ENCODE peak calls at places on chromosomes 2 and 18, in ten cellular contexts. One of them, this sample, is unnamed.

GRCh38 chr2:234279646-234280045 is 217.2 kb downstream of the ARL4C start:
- DNase-seq in posterior vena cava: no peak
- DNase-seq in ureter: no peak
- DNase-seq in AG04450: no peak
- DNase-seq in HEK293T: no peak
- DNase-seq in RWPE1: no peak
- DNase-seq in HS-5: no peak
- DNase-seq in psoas muscle: no peak
- DNase-seq in HCEC 1CT: no peak
- DNase-seq in mucosa of descending colon: no peak
- DNase-seq in this sample: no peak

GRCh38 chr2:24382363-24383021 is 22.2 kb upstream of the ITSN2 start:
- DNase-seq in psoas muscle: peak
- DNase-seq in HEK293T: peak
- DNase-seq in mucosa of descending colon: peak
- DNase-seq in posterior vena cava: no peak
- DNase-seq in HCEC 1CT: peak
- DNase-seq in RWPE1: peak
- DNase-seq in AG04450: peak
- DNase-seq in ureter: peak
- DNase-seq in HS-5: no peak
- DNase-seq in this sample: peak

GRCh38 chr2:48105848-48106247 is 199.6 kb upstream of the FBXO11 start:
- DNase-seq in HEK293T: no peak
- DNase-seq in posterior vena cava: no peak
- DNase-seq in HS-5: no peak
- DNase-seq in RWPE1: no peak
- DNase-seq in mucosa of descending colon: no peak
- DNase-seq in psoas muscle: no peak
- DNase-seq in ureter: no peak
- DNase-seq in AG04450: no peak
- DNase-seq in HCEC 1CT: no peak
- DNase-seq in this sample: no peak

GRCh38 chr18:45852631-45853030 is 27.2 kb downstream of the SIGLEC15 start:
- DNase-seq in AG04450: no peak
- DNase-seq in HCEC 1CT: no peak
- DNase-seq in psoas muscle: no peak
- DNase-seq in ureter: no peak
- DNase-seq in RWPE1: no peak
- DNase-seq in HS-5: no peak
- DNase-seq in mucosa of descending colon: no peak
- DNase-seq in posterior vena cava: no peak
- DNase-seq in HEK293T: no peak
- DNase-seq in this sample: no peak

GRCh38 chr2:218387369-218388194 is 5.5 kb downstream of the SLC11A1 start:
- DNase-seq in posterior vena cava: no peak
- DNase-seq in HS-5: no peak
- DNase-seq in mucosa of descending colon: peak
- DNase-seq in ureter: peak
- DNase-seq in HEK293T: peak
- DNase-seq in HCEC 1CT: peak
- DNase-seq in RWPE1: no peak
- DNase-seq in psoas muscle: peak
- DNase-seq in AG04450: peak
- DNase-seq in this sample: peak

GRCh38 chr2:203722411-203722810 is 16.0 kb downstream of the CD28 start:
- DNase-seq in mucosa of descending colon: no peak
- DNase-seq in HEK293T: no peak
- DNase-seq in HS-5: peak
- DNase-seq in RWPE1: no peak
- DNase-seq in psoas muscle: no peak
- DNase-seq in HCEC 1CT: peak
- DNase-seq in AG04450: no peak
- DNase-seq in posterior vena cava: no peak
- DNase-seq in ureter: no peak
- DNase-seq in this sample: no peak

GRCh38 chr2:197077336-197077735 is 150.8 kb upstream of the PGAP1 start:
- DNase-seq in ureter: no peak
- DNase-seq in AG04450: no peak
- DNase-seq in HS-5: no peak
- DNase-seq in HEK293T: no peak
- DNase-seq in posterior vena cava: no peak
- DNase-seq in mucosa of descending colon: no peak
- DNase-seq in RWPE1: no peak
- DNase-seq in HCEC 1CT: no peak
- DNase-seq in psoas muscle: no peak
- DNase-seq in this sample: no peak

GRCh38 chr2:12061785-12062184 is 315.4 kb downstream of the LPIN1 start:
- DNase-seq in HS-5: no peak
- DNase-seq in RWPE1: no peak
- DNase-seq in mucosa of descending colon: no peak
- DNase-seq in posterior vena cava: no peak
- DNase-seq in HEK293T: no peak
- DNase-seq in AG04450: no peak
- DNase-seq in ureter: no peak
- DNase-seq in psoas muscle: no peak
- DNase-seq in HCEC 1CT: no peak
- DNase-seq in this sample: no peak

GRCh38 chr2:153935511-153935910 is 63.8 kb downstream of the GALNT13 start:
- DNase-seq in psoas muscle: no peak
- DNase-seq in RWPE1: no peak
- DNase-seq in HCEC 1CT: no peak
- DNase-seq in ureter: no peak
- DNase-seq in posterior vena cava: no peak
- DNase-seq in mucosa of descending colon: no peak
- DNase-seq in HEK293T: no peak
- DNase-seq in AG04450: no peak
- DNase-seq in HS-5: no peak
- DNase-seq in this sample: no peak

GRCh38 chr2:179422037-179422643 is 157.5 kb upstream of the SESTD1 start:
- DNase-seq in RWPE1: peak
- DNase-seq in HEK293T: peak
- DNase-seq in HS-5: peak
- DNase-seq in ureter: peak
- DNase-seq in psoas muscle: peak
- DNase-seq in posterior vena cava: peak
- DNase-seq in mucosa of descending colon: peak
- DNase-seq in HCEC 1CT: peak
- DNase-seq in AG04450: peak
- DNase-seq in this sample: peak

GRCh38 chr2:150526006-150526405 is 38.5 kb upstream of the RND3 start:
- DNase-seq in ureter: no peak
- DNase-seq in posterior vena cava: no peak
- DNase-seq in HS-5: no peak
- DNase-seq in HCEC 1CT: no peak
- DNase-seq in psoas muscle: no peak
- DNase-seq in AG04450: no peak
- DNase-seq in mucosa of descending colon: no peak
- DNase-seq in HEK293T: no peak
- DNase-seq in RWPE1: no peak
- DNase-seq in this sample: no peak

GRCh38 chr2:172701250-172701649 is 34.4 kb upstream of the RAPGEF4 start:
- DNase-seq in ureter: no peak
- DNase-seq in HCEC 1CT: peak
- DNase-seq in HS-5: peak
- DNase-seq in psoas muscle: no peak
- DNase-seq in AG04450: peak
- DNase-seq in HEK293T: no peak
- DNase-seq in RWPE1: peak
- DNase-seq in posterior vena cava: no peak
- DNase-seq in mucosa of descending colon: no peak
- DNase-seq in this sample: no peak

GRCh38 chr2:64857581-64858471 is 131.4 kb upstream of the SLC1A4 start:
- DNase-seq in posterior vena cava: peak
- DNase-seq in HS-5: no peak
- DNase-seq in ureter: peak
- DNase-seq in mucosa of descending colon: peak
- DNase-seq in AG04450: no peak
- DNase-seq in HEK293T: no peak
- DNase-seq in HCEC 1CT: no peak
- DNase-seq in psoas muscle: peak
- DNase-seq in RWPE1: no peak
- DNase-seq in this sample: no peak

GRCh38 chr18:24914148-24914525 is 437.8 kb downstream of the ZNF521 start:
- DNase-seq in HEK293T: no peak
- DNase-seq in ureter: no peak
- DNase-seq in RWPE1: no peak
- DNase-seq in HS-5: no peak
- DNase-seq in HCEC 1CT: no peak
- DNase-seq in mucosa of descending colon: no peak
- DNase-seq in AG04450: no peak
- DNase-seq in posterior vena cava: no peak
- DNase-seq in psoas muscle: no peak
- DNase-seq in this sample: no peak

GRCh38 chr2:72895759-72896281 is 8.6 kb downstream of the SPR start:
- DNase-seq in psoas muscle: peak
- DNase-seq in AG04450: peak
- DNase-seq in HEK293T: no peak
- DNase-seq in ureter: no peak
- DNase-seq in HCEC 1CT: peak
- DNase-seq in posterior vena cava: peak
- DNase-seq in RWPE1: no peak
- DNase-seq in HS-5: no peak
- DNase-seq in mucosa of descending colon: peak
- DNase-seq in this sample: no peak

GRCh38 chr18:59918320-59918755 is 18.5 kb downstream of the PMAIP1 start:
- DNase-seq in HEK293T: peak
- DNase-seq in ureter: peak
- DNase-seq in posterior vena cava: no peak
- DNase-seq in AG04450: no peak
- DNase-seq in RWPE1: peak
- DNase-seq in mucosa of descending colon: peak
- DNase-seq in HS-5: peak
- DNase-seq in psoas muscle: peak
- DNase-seq in HCEC 1CT: peak
- DNase-seq in this sample: peak

GRCh38 chr2:158993721-158994587 is 25.5 kb downstream of the TANC1 start:
- DNase-seq in AG04450: no peak
- DNase-seq in mucosa of descending colon: no peak
- DNase-seq in psoas muscle: no peak
- DNase-seq in HS-5: no peak
- DNase-seq in HCEC 1CT: peak
- DNase-seq in posterior vena cava: no peak
- DNase-seq in RWPE1: no peak
- DNase-seq in HEK293T: no peak
- DNase-seq in ureter: no peak
- DNase-seq in this sample: no peak